ENCODE peak calls at places on chromosomes 1 and 21, in four cellular contexts. P, T, N and L are unnamed samples. For H3K79me2, the result is how much of the 10 kb centered on the place peaks cover.

GRCh38 chr1:76993036-76993435 is 125.8 kb downstream of the ST6GALNAC5 start:
- DNase-seq in P (no peak), T (no peak), N (no peak), L (no peak)

GRCh38 chr1:37867784-37868183 is 8.4 kb upstream of the MTF1 start:
- DNase-seq in P (no peak), T (no peak), N (peak), L (no peak)

GRCh38 chr1:158060001-158060400 is 66.6 kb downstream of the KIRREL1 start:
- DNase-seq in P (peak), T (no peak), N (peak), L (no peak)

GRCh38 chr1:6007318-6008083 is 15.3 kb upstream of the NPHP4 start:
- DNase-seq in P (no peak), T (no peak), N (peak), L (peak)

GRCh38 chr21:28261291-28261690 is 731.4 kb downstream of the LTN1 start:
- DNase-seq in P (no peak), T (no peak), N (no peak), L (no peak)

GRCh38 chr1:113072141-113072756 is 749 bp upstream of the LRIG2 start:
- DNase-seq in P (no peak), T (peak), N (peak), L (no peak)

GRCh38 chr1:31955917-31956736 is 18.0 kb upstream of the PTP4A2 start:
- DNase-seq in P (peak), T (peak), N (peak), L (peak)

GRCh38 chr1:195332102-195332501 is 1276.1 kb downstream of the KCNT2 start:
- DNase-seq in P (no peak), T (no peak), N (no peak), L (no peak)

GRCh38 chr1:200535605-200536004 is 84.9 kb downstream of the KIF14 start:
- DNase-seq in P (peak), T (no peak), N (peak), L (peak)

GRCh38 chr1:159866066-159866465 is 3.6 kb upstream of the VSIG8 start:
- DNase-seq in P (no peak), T (no peak), N (no peak), L (no peak)

GRCh38 chr1:226973898-226974543 is 33.9 kb downstream of the COQ8A start:
- DNase-seq in P (no peak), T (peak), N (no peak), L (peak)

GRCh38 chr21:42969193-42969600 is 5.2 kb upstream of the PKNOX1 start:
- DNase-seq in P (no peak), T (no peak), N (no peak), L (no peak)

GRCh38 chr1:33381979-33382378 is 48.9 kb downstream of the PHC2 start:
- DNase-seq in P (no peak), T (no peak), N (no peak), L (no peak)

GRCh38 chr1:33380811-33381210 is 50.1 kb downstream of the PHC2 start:
- DNase-seq in P (no peak), T (no peak), N (no peak), L (no peak)

GRCh38 chr1:33383974-33384767 is 46.7 kb downstream of the PHC2 start:
- DNase-seq in P (no peak), T (no peak), N (no peak), L (peak)

GRCh38 chr1:33383489-33383888 is 47.4 kb downstream of the PHC2 start:
- DNase-seq in P (no peak), T (no peak), N (no peak), L (no peak)

GRCh38 chr1:33382651-33383415 is 48.1 kb downstream of the PHC2 start:
- DNase-seq in P (no peak), T (no peak), N (no peak), L (no peak)
- H3K79me2 ChIP-seq in P (under half), T (under half), N (under half), L (under half)

GRCh38 chr1:22075718-22076117 is 23.2 kb downstream of the CDC42 start:
- DNase-seq in P (no peak), T (no peak), N (no peak), L (no peak)
- H3K79me2 ChIP-seq in P (half or more), T (half or more), N (half or more), L (half or more)

DNA sequence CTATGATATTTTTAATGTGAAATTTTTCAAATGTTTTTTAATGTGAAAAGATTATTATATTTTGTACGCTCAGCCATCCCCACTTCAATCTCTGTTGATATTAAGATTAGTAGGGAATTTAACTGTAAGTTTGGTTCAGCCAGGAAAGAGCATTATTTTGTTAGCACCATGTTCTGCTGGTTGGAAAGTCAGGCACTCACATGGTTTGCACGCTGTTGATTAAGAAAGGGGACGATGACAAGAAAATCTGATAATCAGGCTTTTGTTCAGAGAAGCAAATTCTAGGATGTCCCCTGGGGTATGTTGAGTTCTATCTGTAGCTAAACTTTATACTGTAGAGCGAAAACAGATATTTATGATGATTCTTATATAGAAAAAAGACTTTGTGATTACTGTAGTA is 115.1 kb downstream of the OSBPL9 start:
- DNase-seq in P (no peak), T (no peak), N (no peak), L (no peak)
- H3K79me2 ChIP-seq in P (half or more), T (half or more), N (half or more), L (under half)

DNA sequence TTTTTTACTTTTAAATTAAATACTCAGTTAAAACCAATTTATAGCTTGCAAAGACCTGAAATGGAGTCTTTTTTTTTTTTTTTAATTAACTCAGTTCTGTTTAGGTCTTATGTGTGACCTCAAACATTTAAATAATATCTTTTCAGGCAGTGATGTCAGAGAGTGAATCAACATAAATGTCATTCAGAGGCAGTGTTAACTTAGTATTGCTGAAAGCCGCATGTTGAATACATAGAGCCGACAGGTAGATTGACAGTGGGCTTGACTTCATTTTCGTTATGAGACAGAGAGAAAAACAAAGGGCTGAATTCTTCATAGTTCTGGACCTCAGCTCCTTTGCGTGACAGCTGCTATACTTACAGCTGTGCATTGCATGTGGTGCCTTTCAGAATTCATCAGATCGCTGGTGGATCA is 51.5 kb downstream of the PRDM2 start:
- DNase-seq in P (no peak), T (no peak), N (no peak), L (no peak)
- H3K79me2 ChIP-seq in P (half or more), T (half or more), N (half or more), L (half or more)

GRCh38 chr21:25908495-25908894 is 173.7 kb downstream of the GABPA start:
- DNase-seq in P (no peak), T (no peak), N (no peak), L (no peak)
- H3K79me2 ChIP-seq in P (under half), T (under half), N (under half), L (under half)

DNA sequence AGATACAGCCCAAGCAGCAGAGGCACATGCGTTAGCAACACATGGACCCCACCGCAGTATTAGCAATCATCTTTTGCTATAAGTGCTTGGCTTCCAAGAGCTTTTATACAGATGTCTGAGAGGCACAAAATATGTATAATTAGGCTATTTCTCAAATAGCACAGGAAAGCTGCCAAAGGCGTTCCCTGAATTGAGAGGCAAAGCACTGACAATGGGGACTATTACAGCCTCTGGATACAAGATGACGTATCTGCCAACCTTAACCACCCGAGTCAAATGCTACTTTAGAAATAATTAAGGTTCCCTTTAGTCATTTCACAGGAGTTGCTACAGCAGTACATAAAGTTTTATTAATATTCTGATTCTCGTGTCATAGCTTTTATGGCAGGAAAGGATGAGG is 6.4 kb downstream of the STMN1 start:
- DNase-seq in P (no peak), T (no peak), N (no peak), L (no peak)
- H3K79me2 ChIP-seq in P (half or more), T (half or more), N (under half), L (under half)

DNA sequence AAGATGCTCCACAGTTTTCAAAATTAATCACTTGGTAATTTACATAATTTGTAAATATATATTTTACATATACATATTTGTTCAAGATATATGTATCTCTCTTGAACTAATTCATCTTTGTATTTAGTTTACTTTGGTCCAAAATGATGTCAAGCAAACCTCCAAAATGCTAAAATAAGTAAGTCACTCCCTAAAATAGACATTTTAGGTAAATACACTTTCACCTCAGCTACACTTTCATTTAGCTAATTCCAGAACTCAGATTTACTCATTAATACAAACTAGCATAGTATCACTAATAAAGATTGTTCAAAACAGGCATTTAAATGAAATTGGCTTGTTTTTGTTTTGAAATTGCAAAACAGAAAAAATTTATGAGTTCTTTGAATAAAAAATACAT is 40.6 kb downstream of the AHCTF1 start:
- DNase-seq in P (no peak), T (no peak), N (no peak), L (no peak)
- H3K79me2 ChIP-seq in P (under half), T (under half), N (under half), L (under half)

GRCh38 chr1:108953452-108953851 is 9.8 kb downstream of the CLCC1 start:
- DNase-seq in P (no peak), T (no peak), N (no peak), L (no peak)
- H3K79me2 ChIP-seq in P (under half), T (half or more), N (half or more), L (under half)

DNA sequence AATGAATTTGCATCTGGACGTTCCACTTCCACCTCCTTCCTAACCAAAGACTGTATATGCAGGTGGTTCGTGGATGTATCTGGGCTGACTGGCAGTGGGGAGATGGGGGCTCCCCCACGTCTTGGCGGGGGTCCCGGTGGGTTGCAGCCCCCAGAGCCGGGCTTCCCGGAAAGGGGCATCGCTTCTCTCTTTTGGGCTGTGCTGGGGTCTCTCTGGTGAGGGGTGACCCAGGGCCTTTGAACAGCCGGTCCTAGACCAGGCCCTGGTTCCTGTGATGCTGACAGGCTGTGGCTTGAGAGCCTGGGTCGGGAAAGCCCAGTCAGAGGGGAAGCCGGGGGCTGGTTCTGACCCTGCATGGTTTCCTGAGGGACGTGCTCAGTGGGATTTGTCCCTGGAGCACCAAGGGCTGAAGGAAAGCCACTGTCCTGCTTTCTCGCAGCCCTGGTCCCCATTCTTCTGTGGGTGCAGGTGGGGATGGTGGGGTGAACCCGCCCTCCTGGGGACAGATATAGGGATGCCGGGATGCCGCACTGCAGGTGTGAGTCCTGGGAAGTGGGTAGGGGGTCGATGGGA is 29.8 kb downstream of the COL18A1 start:
- DNase-seq in P (no peak), T (no peak), N (no peak), L (no peak)
- H3K79me2 ChIP-seq in P (half or more), T (under half), N (half or more), L (under half)

DNA sequence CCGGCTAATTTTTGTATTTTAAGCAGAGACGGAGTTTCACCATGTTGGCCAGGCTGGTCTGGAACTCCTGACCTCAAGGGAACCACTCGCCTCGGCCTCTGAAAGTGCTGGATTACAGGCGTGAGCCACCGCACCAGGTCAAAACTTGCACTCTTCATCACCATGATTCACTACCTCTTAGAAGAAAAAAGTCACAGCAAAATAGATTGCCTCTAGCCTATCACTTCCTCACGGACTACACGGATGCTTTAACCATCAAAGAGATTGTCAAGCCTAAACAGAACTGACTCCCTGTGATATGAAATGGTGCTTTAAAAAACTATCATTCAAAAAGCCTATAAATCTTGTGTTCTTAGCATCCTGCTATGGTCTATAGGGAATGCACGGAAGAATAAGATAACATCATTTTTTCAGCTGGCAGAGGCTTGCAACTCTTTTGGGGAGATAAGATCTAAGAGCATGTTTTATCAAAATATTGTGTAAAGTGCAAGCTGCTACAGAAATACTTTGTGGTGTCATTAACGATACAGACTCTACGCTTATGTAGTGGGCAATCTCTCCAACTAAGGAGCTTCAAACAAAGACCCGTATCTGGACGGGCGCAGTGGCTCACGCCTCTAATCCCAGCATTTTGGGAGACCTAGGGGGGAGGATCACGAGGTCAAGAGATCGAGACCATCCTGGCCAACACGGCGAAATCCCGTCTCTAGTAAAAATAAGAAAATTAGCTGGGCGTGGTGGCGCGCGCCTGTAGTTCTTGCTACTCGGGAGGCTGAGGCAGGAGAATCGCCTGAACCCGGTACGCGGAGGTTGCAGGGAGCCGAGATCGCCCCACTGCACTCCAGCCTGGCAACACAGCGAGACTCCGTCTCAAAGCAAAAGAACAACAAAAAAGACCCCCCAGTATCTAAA is 966 bp downstream of the TFB2M start:
- DNase-seq in P (peak), T (no peak), N (no peak), L (no peak)
- H3K79me2 ChIP-seq in P (half or more), T (half or more), N (half or more), L (half or more)